ENCODE peak calls at places on chromosomes 5 and 9, in four cellular contexts. J is HL-60, X is GM12891, V is GM12878. Y is an unnamed sample.

GRCh38 chr5:133683646-133684290 is 71.4 kb upstream of the FSTL4 start:
- DNase-seq in J (no peak), X (no peak), V (no peak), Y (no peak)

GRCh38 chr5:16616536-16617271 is at the start of gene RETREG1:
- DNase-seq in J (peak; percentile 55), X (peak; percentile 33), V (no peak), Y (no peak)

GRCh38 chr9:68970150-68970549 is 43.8 kb downstream of the PRKACG start:
- DNase-seq in J (no peak), X (no peak), V (no peak), Y (no peak)

GRCh38 chr9:134735441-134736175 is 94.0 kb downstream of the COL5A1 start:
- DNase-seq in J (no peak), X (no peak), V (no peak), Y (no peak)

GRCh38 chr5:10399839-10400238 is 41.8 kb upstream of the ROPN1L start:
- DNase-seq in J (no peak), X (no peak), V (no peak), Y (no peak)

GRCh38 chr5:13248236-13248635 is 696.3 kb downstream of the DNAH5 start:
- DNase-seq in J (no peak), X (no peak), V (no peak), Y (no peak)

GRCh38 chr9:81693639-81694378 is 4.5 kb upstream of the TLE1 start:
- DNase-seq in J (no peak), X (no peak), V (no peak), Y (no peak)

GRCh38 chr9:111839981-111840380 is 45.2 kb upstream of the SHOC1 start:
- DNase-seq in J (no peak), X (no peak), V (no peak), Y (no peak)

GRCh38 chr9:73091909-73092308 is 59.8 kb upstream of the ANXA1 start:
- DNase-seq in J (no peak), X (no peak), V (no peak), Y (no peak)

GRCh38 chr5:156892223-156892622 is 42.1 kb downstream of the PPP1R2B start:
- DNase-seq in J (no peak), X (no peak), V (no peak), Y (no peak)

GRCh38 chr5:96807099-96807654 is 568 bp downstream of the ERAP1 start:
- DNase-seq in J (peak; percentile 25), X (peak; percentile 39), V (no peak), Y (peak; percentile 70)

GRCh38 chr5:163564321-163564924 is 59.0 kb downstream of the MAT2B start:
- DNase-seq in J (peak; percentile 47), X (peak; percentile 23), V (peak; percentile 30), Y (peak; percentile 67)

GRCh38 chr9:131627326-131627845 is 82.1 kb downstream of the PRRT1B start:
- DNase-seq in J (peak; percentile 38), X (no peak), V (no peak), Y (no peak)

GRCh38 chr5:105868038-105868775 is 1802.5 kb downstream of the EFNA5 start:
- DNase-seq in J (no peak), X (no peak), V (no peak), Y (no peak)

GRCh38 chr9:129916707-129917106 is 81.4 kb downstream of the USP20 start:
- DNase-seq in J (no peak), X (no peak), V (no peak), Y (no peak)

GRCh38 chr9:126481862-126482261 is 131.9 kb upstream of the LMX1B start:
- DNase-seq in J (no peak), X (no peak), V (no peak), Y (no peak)

GRCh38 chr9:13992136-13992798 is 321.7 kb downstream of the NFIB start:
- DNase-seq in J (no peak), X (no peak), V (no peak), Y (no peak)

GRCh38 chr5:80686757-80687156 is 32.0 kb upstream of the DHFR start:
- DNase-seq in J (no peak), X (no peak), V (no peak), Y (no peak)
- TF ChIP-seq SPI1 in J (no peak), X (no peak), V (no peak), Y (no peak)

DNA sequence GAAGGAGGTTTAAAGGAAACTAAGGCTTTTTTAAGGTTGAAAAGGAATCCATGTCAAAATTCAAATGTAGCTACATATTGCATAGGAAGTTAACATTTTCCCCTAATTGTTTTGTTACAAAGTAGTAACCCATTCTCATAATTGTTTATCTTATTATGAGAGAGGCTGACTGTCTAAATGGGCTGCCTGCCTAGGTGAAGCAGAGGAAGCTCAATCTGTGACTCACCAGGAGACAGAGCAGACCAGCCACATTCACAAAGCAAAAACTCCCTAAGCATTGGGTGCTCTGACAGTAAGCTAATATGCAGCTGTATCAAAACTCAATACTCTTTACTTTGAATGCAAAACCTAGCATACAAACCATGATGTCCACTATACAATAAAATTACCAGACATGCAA is 208.5 kb downstream of the ROR2 start:
- DNase-seq in J (no peak), X (no peak), V (no peak), Y (no peak)
- TF ChIP-seq SPI1 in J (no peak), X (no peak), V (no peak), Y (no peak)

GRCh38 chr5:91000743-91001142 is 382.4 kb downstream of the ARRDC3 start:
- DNase-seq in J (no peak), X (no peak), V (no peak), Y (no peak)
- TF ChIP-seq SPI1 in J (no peak), X (no peak), V (no peak), Y (no peak)

DNA sequence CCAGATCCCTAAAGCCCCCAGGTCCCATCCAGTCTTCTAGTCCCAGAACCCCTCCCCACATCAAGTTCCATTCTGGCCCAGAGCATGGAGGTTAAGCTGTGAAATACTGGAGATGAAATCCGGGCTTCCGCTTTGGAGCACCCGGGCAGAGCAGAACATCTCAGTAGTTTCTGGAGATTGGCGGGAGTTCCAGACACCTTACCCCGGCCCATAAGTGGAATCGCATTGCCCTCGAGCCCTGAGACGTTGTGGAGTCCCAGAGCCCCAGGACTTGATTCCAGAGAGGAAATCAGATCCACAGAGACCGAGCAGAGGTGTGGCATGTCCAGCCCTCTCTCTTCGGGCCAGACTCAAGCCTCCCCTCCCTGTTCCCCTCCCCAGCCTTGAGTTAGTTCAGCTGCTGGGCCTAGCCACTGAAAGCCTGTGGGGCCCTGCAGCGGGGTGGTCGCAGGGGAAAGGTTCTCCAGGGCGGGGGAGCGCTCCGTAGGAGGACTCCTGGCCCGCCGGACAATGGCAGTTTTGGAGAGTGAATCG is 937 bp upstream of the PAX5 start:
- DNase-seq in J (peak; percentile 36), X (no peak), V (no peak), Y (no peak)
- TF ChIP-seq SPI1 in J (peak; percentile 21), X (no peak), V (peak; percentile 28), Y (no peak)

GRCh38 chr5:132024789-132025402 is 13.4 kb upstream of the ACSL6 start:
- DNase-seq in J (no peak), X (no peak), V (no peak), Y (no peak)
- TF ChIP-seq SPI1 in J (no peak), X (no peak), V (no peak), Y (no peak)

DNA sequence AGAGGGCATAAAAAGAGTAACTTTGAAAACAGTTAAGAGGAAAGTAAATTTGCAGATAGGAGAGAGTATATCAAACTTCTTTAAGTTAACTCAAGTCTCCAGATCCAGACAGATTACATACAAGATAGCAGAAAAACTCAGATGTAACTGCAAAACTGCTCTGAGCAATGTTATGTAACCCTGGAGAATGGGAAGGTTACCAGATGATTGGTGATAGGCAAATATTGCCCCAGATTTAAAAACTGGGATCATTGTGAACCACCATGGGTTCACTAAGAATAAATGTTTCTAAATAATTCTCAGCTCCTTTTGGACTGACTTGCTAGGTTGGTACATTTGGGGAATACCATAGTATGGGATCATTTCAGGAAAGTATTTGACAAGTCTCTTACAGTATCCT is 176.5 kb downstream of the ARL15 start:
- DNase-seq in J (no peak), X (no peak), V (no peak), Y (no peak)
- TF ChIP-seq SPI1 in J (no peak), X (no peak), V (no peak), Y (no peak)

DNA sequence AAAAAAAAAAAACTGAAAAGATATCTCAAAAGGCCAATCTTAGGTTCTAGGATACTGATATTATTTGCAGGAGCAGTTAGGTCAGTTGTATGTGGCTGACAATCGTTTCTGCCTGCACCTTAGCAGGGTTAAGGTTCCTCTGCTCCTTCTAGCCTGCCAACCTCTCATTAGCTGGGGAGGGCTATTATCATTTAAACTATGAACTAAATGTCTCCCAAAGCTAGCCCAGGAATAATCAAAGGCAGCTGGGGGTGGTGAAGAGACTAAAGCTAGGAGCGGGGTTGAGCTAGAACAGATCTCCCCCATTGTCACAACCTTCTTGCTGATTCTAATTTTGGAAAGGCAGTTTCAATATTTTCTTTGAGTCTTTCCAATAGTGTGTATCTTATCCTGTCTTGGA is 99.9 kb downstream of the ICE1 start:
- DNase-seq in J (no peak), X (no peak), V (no peak), Y (no peak)
- TF ChIP-seq SPI1 in J (no peak), X (no peak), V (no peak), Y (no peak)

GRCh38 chr5:171419663-171420428 is 399 bp downstream of the FGF18 start:
- DNase-seq in J (no peak), X (peak; percentile 59), V (no peak), Y (no peak)
- TF ChIP-seq SPI1 in J (no peak), X (no peak), V (no peak), Y (no peak)

Y was measured in K562.